ENCODE peak calls at places on chromosome 13, in four cellular contexts. One of them, this sample, is unnamed.

GRCh38 chr13:72565893-72566292 is 161.5 kb downstream of the MZT1 start:
- DNase-seq in mesendoderm: peak; percentile 35
- DNase-seq in colonic mucosa: no peak
- DNase-seq in mammary epithelial cell: no peak
- DNase-seq in this sample: no peak

GRCh38 chr13:76723551-76724232 is 162.5 kb downstream of the KCTD12 start:
- DNase-seq in colonic mucosa: no peak
- DNase-seq in mesendoderm: peak; percentile 83
- DNase-seq in mammary epithelial cell: peak; percentile 17
- DNase-seq in this sample: peak; percentile 89

GRCh38 chr13:66663206-66663605 is 566.9 kb downstream of the PCDH9 start:
- DNase-seq in colonic mucosa: no peak
- DNase-seq in mesendoderm: no peak
- DNase-seq in mammary epithelial cell: no peak
- DNase-seq in this sample: no peak

GRCh38 chr13:80276371-80277289 is 64.3 kb downstream of the SPRY2 start:
- DNase-seq in mesendoderm: peak; percentile 45
- DNase-seq in colonic mucosa: no peak
- DNase-seq in mammary epithelial cell: no peak
- DNase-seq in this sample: no peak

GRCh38 chr13:40776681-40777165 is 5.7 kb upstream of the MRPS31 start:
- DNase-seq in mammary epithelial cell: peak; percentile 26
- DNase-seq in colonic mucosa: no peak
- DNase-seq in mesendoderm: no peak
- DNase-seq in this sample: peak; percentile 23

GRCh38 chr13:43614063-43614462 is 172.7 kb downstream of the ENOX1 start:
- DNase-seq in colonic mucosa: no peak
- DNase-seq in mesendoderm: no peak
- DNase-seq in mammary epithelial cell: no peak
- DNase-seq in this sample: no peak

GRCh38 chr13:74226791-74227475 is 92.7 kb upstream of the KLF12 start:
- DNase-seq in colonic mucosa: no peak
- DNase-seq in mesendoderm: no peak
- DNase-seq in mammary epithelial cell: no peak
- DNase-seq in this sample: peak; percentile 87

GRCh38 chr13:112617754-112618375 is 29.9 kb upstream of the TUBGCP3 start:
- DNase-seq in colonic mucosa: peak; percentile 15
- DNase-seq in mammary epithelial cell: no peak
- DNase-seq in mesendoderm: no peak
- DNase-seq in this sample: no peak

GRCh38 chr13:36174923-36175322 is 39.4 kb downstream of the SOHLH2 start:
- DNase-seq in colonic mucosa: no peak
- DNase-seq in mesendoderm: no peak
- DNase-seq in mammary epithelial cell: no peak
- DNase-seq in this sample: no peak

GRCh38 chr13:67515895-67516294 is 285.8 kb upstream of the PCDH9 start:
- DNase-seq in colonic mucosa: no peak
- DNase-seq in mammary epithelial cell: no peak
- DNase-seq in mesendoderm: no peak
- DNase-seq in this sample: peak; percentile 82

GRCh38 chr13:43185206-43185605 is 161.8 kb downstream of the DNAJC15 start:
- DNase-seq in colonic mucosa: no peak
- DNase-seq in mammary epithelial cell: no peak
- DNase-seq in mesendoderm: peak; percentile 56
- DNase-seq in this sample: no peak

GRCh38 chr13:40611004-40611403 is 55.4 kb downstream of the FOXO1 start:
- DNase-seq in colonic mucosa: no peak
- DNase-seq in mesendoderm: no peak
- DNase-seq in mammary epithelial cell: peak; percentile 21
- DNase-seq in this sample: no peak

GRCh38 chr13:40777957-40778235 is 6.9 kb upstream of the MRPS31 start:
- DNase-seq in colonic mucosa: no peak
- DNase-seq in mesendoderm: no peak
- DNase-seq in mammary epithelial cell: no peak
- DNase-seq in this sample: no peak

GRCh38 chr13:109500146-109500773 is 286.1 kb downstream of the IRS2 start:
- DNase-seq in colonic mucosa: no peak
- DNase-seq in mesendoderm: peak; percentile 68
- DNase-seq in mammary epithelial cell: no peak
- DNase-seq in this sample: peak; percentile 15

GRCh38 chr13:36858285-36858684 is 39.3 kb downstream of the RFXAP start:
- DNase-seq in colonic mucosa: no peak
- DNase-seq in mesendoderm: peak; percentile 84
- DNase-seq in mammary epithelial cell: peak; percentile 25
- DNase-seq in this sample: peak; percentile 45

GRCh38 chr13:50129065-50129922 is 114.0 kb downstream of the KCNRG start:
- DNase-seq in mammary epithelial cell: no peak
- DNase-seq in mesendoderm: peak; percentile 47
- DNase-seq in colonic mucosa: no peak
- DNase-seq in this sample: no peak

GRCh38 chr13:27635256-27635655 is 13.6 kb downstream of the POLR1D start:
- DNase-seq in mesendoderm: no peak
- DNase-seq in mammary epithelial cell: no peak
- DNase-seq in colonic mucosa: no peak
- DNase-seq in this sample: no peak

GRCh38 chr13:102830646-102831045 is 15.2 kb upstream of the ERCC5 start:
- DNase-seq in colonic mucosa: peak; percentile 76
- DNase-seq in mesendoderm: no peak
- DNase-seq in mammary epithelial cell: no peak
- DNase-seq in this sample: peak; percentile 13

GRCh38 chr13:36709136-36709895 is 35.5 kb downstream of the SERTM1 start:
- DNase-seq in colonic mucosa: no peak
- DNase-seq in mesendoderm: no peak
- DNase-seq in mammary epithelial cell: no peak
- DNase-seq in this sample: no peak

DNA sequence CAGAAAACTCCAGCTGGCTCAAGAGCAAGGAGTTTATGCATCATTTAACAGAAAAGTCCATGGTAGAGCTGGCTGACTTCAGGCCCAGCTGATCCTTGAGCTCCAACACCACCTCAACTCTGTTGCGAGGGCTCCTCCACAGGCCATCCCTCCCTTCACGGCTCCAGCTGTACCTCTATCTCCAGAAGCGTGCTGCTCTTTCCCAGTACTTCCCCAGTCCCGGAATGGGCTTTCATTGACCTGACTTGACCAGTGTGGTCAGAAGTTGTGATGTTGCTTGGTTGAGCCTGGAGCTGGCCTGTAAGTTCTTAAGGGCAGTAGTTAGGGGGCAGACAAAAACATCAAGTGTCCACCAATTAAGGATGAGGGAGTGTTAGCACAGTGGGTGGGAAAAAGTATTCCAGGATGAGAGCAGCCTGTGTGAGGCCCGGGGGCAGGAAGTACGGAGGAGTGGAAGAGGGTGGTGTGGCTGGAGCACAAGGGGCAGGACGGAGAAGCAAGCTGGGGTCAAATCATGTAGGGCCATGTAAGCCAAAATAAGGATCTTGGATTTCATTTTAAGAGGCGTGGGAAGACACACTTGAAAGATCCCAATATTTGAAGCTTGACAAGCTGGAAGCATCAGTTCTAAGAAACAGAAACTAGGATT is 24.0 kb downstream of the SKA3 start:
- DNase-seq in colonic mucosa: no peak
- DNase-seq in mammary epithelial cell: no peak
- DNase-seq in mesendoderm: peak; percentile 18
- DNase-seq in this sample: no peak
- H3K4me1 ChIP-seq in colonic mucosa: no peaks in the 10 kb centered on the region
- H3K4me1 ChIP-seq in mammary epithelial cell: no peaks in the 10 kb centered on the region
- H3K4me1 ChIP-seq in mesendoderm: no peaks in the 10 kb centered on the region
- H3K4me1 ChIP-seq in this sample: no peaks in the 10 kb centered on the region

DNA sequence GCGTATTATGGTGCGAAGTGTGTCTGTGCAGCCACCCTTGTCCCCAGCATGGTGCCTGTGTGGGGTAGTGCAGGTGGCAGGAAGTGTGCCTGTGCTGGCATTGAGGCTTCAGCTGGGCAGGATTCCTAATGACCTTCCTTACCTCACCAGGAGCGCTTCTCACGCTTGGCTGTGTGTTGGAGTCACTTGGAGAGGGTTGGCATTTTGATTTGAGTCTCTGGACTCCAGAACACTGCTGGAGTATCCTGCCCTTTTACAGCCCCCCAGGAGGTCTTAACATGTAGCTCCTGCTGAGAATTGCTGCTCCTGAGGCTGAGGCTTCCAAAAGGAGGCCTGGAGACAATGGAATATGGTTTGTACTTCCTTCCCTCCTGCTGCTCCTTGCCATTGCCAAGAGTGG is 87.0 kb downstream of the ARHGEF7 start:
- DNase-seq in mesendoderm: peak; percentile 66
- DNase-seq in colonic mucosa: no peak
- DNase-seq in mammary epithelial cell: no peak
- DNase-seq in this sample: no peak
- H3K9ac ChIP-seq in mesendoderm: no peak overlapping the region
- H3K9ac ChIP-seq in colonic mucosa: no peak overlapping the region
- H3K9ac ChIP-seq in mammary epithelial cell: no peak overlapping the region
- H3K9ac ChIP-seq in this sample: no peak overlapping the region

DNA sequence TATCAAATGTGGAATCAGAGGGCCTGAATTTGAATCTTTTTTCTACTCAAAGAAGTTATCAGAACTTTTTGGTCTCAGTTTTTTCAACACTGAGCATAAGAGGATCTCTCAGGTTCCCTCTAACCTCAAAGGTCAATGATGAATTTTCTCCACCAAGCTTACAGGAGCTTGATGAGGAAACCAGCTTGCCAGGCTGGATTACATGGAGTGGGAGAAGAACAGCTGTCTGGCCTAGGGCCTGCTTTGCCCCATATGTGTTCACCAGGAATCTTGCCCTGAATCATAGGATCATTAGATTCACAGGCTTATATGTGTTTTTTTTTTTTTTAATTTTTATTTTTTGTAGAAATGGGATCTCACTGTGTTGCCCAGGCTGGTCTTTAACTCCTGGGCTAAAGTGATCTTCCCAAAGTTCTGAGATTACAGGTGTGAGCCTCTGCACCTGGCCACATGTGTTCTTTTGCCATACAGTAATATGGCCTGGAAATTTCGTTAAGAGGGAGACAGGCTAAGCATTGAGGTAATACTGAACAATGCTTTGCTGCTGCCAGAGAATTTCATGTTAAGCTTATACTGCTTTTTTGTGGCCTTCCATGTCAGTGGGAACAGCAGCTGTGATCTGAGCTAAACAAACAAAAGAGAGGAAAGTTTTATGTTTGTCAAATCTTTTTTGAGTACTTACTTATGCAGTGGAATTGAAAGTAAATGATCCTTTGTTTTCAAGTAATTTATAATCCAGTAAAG is 110.6 kb downstream of the DNAJC3 start:
- DNase-seq in mammary epithelial cell: no peak
- DNase-seq in colonic mucosa: no peak
- DNase-seq in mesendoderm: no peak
- DNase-seq in this sample: no peak
- H3K4me1 ChIP-seq in mammary epithelial cell: peaks cover 11% of the 10 kb centered on the region
- H3K4me1 ChIP-seq in colonic mucosa: no peaks in the 10 kb centered on the region
- H3K4me1 ChIP-seq in mesendoderm: no peaks in the 10 kb centered on the region
- H3K4me1 ChIP-seq in this sample: peaks cover 13% of the 10 kb centered on the region

DNA sequence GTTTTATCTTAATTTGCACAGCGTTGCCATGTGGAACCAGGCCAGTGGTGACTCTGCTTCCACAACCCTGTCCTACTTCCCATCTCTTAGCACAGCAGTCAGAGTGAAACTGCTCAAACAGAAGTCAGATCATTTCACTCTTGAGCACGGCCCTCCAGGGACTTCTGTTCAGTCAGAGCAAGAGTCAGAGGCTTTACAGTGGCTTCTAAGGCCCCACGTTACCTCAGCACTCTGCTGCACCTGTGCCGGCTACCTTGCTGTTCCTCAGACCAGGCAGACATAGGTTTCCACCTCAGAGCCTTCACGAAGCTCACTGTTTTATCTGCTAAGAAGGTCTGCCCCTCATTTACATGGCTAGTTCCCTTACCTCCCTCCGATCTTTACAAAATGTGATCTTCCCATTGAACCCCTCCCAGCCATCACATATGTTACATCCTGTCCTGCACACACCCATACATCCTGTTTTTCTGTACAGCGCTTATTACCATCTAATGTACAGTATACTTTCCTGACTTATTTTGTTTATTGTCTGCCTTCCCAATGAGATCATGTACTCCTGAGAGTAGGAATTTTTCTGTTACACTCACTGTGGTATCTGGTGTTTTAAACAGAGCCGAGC is 41.6 kb downstream of the TM9SF2 start:
- DNase-seq in mammary epithelial cell: no peak
- DNase-seq in mesendoderm: no peak
- DNase-seq in colonic mucosa: no peak
- DNase-seq in this sample: no peak
- H3K9ac ChIP-seq in mammary epithelial cell: no peak overlapping the region
- H3K9ac ChIP-seq in mesendoderm: no peak overlapping the region
- H3K9ac ChIP-seq in colonic mucosa: no peak overlapping the region
- H3K9ac ChIP-seq in this sample: no peak overlapping the region

GRCh38 chr13:24307211-24308067 is 1.9 kb upstream of the C1QTNF9 start:
- DNase-seq in mammary epithelial cell: no peak
- DNase-seq in colonic mucosa: no peak
- DNase-seq in mesendoderm: peak; percentile 8
- DNase-seq in this sample: no peak

GRCh38 chr13:24308488-24309020 is 826 bp upstream of the C1QTNF9 start:
- DNase-seq in mesendoderm: no peak
- DNase-seq in colonic mucosa: no peak
- DNase-seq in mammary epithelial cell: no peak
- DNase-seq in this sample: no peak

GRCh38 chr13:24306632-24307031 is 2.7 kb upstream of the C1QTNF9 start:
- DNase-seq in colonic mucosa: no peak
- DNase-seq in mammary epithelial cell: peak; percentile 4
- DNase-seq in mesendoderm: no peak
- DNase-seq in this sample: peak; percentile 39

GRCh38 chr13:24304620-24305019 is 4.8 kb upstream of the C1QTNF9 start:
- DNase-seq in mesendoderm: no peak
- DNase-seq in mammary epithelial cell: no peak
- DNase-seq in colonic mucosa: no peak
- DNase-seq in this sample: no peak

DNA sequence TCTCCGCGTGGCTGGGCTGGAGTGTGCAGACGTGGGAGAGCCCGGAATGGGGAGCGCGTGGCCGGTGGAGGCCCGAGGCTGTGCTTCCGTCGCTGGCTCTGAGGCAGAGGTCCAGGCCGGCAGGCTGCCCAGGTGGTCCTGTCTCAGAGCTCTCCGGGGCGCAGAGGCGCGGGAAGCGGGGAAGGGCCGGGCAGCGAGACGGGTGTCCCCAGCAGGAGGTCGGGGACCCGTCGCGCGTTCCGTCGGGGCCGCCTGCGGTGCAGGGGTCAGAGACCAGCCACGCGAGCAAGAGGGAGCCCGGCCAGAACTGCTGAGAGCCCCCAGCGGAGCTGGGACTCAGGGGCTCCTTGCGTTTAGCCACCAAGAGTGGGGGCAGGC is 1.3 kb upstream of the C1QTNF9 start:
- DNase-seq in mammary epithelial cell: no peak
- DNase-seq in colonic mucosa: no peak
- DNase-seq in mesendoderm: no peak
- DNase-seq in this sample: no peak
- H3K4me1 ChIP-seq in mammary epithelial cell: no peaks in the 10 kb centered on the region
- H3K4me1 ChIP-seq in colonic mucosa: no peaks in the 10 kb centered on the region
- H3K4me1 ChIP-seq in mesendoderm: no peaks in the 10 kb centered on the region
- H3K4me1 ChIP-seq in this sample: peaks cover 2% of the 10 kb centered on the region

GRCh38 chr13:83182845-83183244 is 699.4 kb downstream of the SLITRK1 start:
- DNase-seq in mammary epithelial cell: no peak
- DNase-seq in colonic mucosa: no peak
- DNase-seq in mesendoderm: no peak
- DNase-seq in this sample: no peak
- H3K9ac ChIP-seq in mammary epithelial cell: no peak overlapping the region
- H3K9ac ChIP-seq in colonic mucosa: no peak overlapping the region
- H3K9ac ChIP-seq in mesendoderm: no peak overlapping the region
- H3K9ac ChIP-seq in this sample: no peak overlapping the region